ENCODE peak calls at places on chromosomes 6 and 20, in seven cellular contexts. H is astrocyte, P is body of pancreas, Z is mesenchymal stem cell, Q is heart right ventricle, Y is esophagus muscularis mucosa, A is Peyer's patch. O is an unnamed sample.

GRCh38 chr6:79602859-79603258 is 28.3 kb upstream of the SH3BGRL2 start:
- DNase-seq in H (no peak), P (no peak), Z (no peak), Q (no peak), Y (no peak), A (no peak), O (no peak)

GRCh38 chr20:35673884-35674283 is 9.2 kb upstream of the CPNE1 start:
- DNase-seq in H (no peak), P (no peak), Z (no peak), Q (no peak), Y (peak; percentile 57), A (peak; percentile 21), O (no peak)

GRCh38 chr20:51403465-51404220 is 138.9 kb downstream of the NFATC2 start:
- DNase-seq in H (no peak), P (no peak), Z (no peak), Q (no peak), Y (no peak), A (no peak), O (no peak)

GRCh38 chr6:71194730-71195129 is 93.9 kb upstream of the OGFRL1 start:
- DNase-seq in H (peak; percentile 80), P (no peak), Z (peak; percentile 48), Q (no peak), Y (no peak), A (no peak), O (no peak)

GRCh38 chr6:100257661-100258395 is 206.9 kb downstream of the SIM1 start:
- DNase-seq in H (peak; percentile 68), P (no peak), Z (peak; percentile 84), Q (no peak), Y (no peak), A (no peak), O (no peak)

GRCh38 chr6:163183791-163184190 is 230.7 kb upstream of the QKI start:
- DNase-seq in H (peak; percentile 60), P (no peak), Z (no peak), Q (no peak), Y (no peak), A (no peak), O (no peak)

GRCh38 chr6:128655978-128656498 is 135.6 kb upstream of the PTPRK start:
- DNase-seq in H (peak; percentile 96), P (no peak), Z (peak; percentile 92), Q (no peak), Y (no peak), A (no peak), O (no peak)

GRCh38 chr6:168121308-168121665 is 42.3 kb upstream of the FRMD1 start:
- DNase-seq in H (no peak), P (no peak), Z (no peak), Q (no peak), Y (no peak), A (peak; percentile 24), O (no peak)

GRCh38 chr6:125511809-125512341 is 210.1 kb upstream of the HDDC2 start:
- DNase-seq in H (peak; percentile 12), P (peak; percentile 22), Z (peak; percentile 53), Q (no peak), Y (no peak), A (no peak), O (no peak)

GRCh38 chr6:147132889-147133288 is 71.3 kb upstream of the STXBP5 start:
- DNase-seq in H (peak; percentile 74), P (no peak), Z (no peak), Q (no peak), Y (no peak), A (no peak), O (no peak)

GRCh38 chr6:11298651-11299420 is 66.4 kb upstream of the NEDD9 start:
- DNase-seq in H (peak; percentile 13), P (peak; percentile 53), Z (no peak), Q (no peak), Y (no peak), A (no peak), O (no peak)

DNA sequence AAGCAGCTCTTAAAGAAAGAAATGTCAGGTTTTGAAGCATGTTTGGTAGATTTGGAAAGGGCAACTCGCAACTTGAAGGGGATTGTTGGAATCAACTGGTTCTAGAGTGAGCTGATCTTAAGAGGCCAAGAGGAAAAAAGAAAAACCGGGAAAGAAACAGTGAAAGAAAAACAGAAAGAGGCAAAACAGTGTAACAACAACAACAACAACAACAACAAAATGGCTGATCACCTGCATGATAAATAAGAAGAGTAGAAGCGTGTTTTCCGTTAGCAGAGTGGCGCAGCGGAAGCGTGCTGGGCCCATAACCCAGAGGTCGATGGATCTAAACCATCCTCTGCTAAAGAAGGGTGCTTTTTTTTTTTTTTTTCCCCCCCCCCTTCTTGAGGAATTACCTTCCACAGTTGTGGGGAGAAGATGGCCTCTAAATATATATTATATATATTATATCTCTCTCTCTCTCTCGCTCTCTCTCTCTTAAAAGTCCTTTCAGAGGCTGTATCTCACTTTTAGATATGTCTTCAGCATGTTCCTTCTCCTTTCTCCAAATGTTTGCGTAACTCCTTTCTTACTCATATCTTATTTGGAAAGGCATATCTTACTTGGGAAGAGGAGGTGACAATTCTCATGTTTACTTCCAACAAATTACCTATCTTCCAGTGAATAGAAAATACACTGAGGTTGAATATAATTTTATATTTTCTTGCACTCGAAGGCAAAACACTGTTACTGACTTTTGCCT is 134.4 kb downstream of the OR2B2 start:
- DNase-seq in H (no peak), P (no peak), Z (no peak), Q (no peak), Y (no peak), A (no peak), O (no peak)
- H3K27ac ChIP-seq in H (no peak overlapping the region), P (no peak overlapping the region), Z (no peak overlapping the region), Q (no peak overlapping the region), Y (no peak overlapping the region), A (no peak overlapping the region), O (no peak overlapping the region)

DNA sequence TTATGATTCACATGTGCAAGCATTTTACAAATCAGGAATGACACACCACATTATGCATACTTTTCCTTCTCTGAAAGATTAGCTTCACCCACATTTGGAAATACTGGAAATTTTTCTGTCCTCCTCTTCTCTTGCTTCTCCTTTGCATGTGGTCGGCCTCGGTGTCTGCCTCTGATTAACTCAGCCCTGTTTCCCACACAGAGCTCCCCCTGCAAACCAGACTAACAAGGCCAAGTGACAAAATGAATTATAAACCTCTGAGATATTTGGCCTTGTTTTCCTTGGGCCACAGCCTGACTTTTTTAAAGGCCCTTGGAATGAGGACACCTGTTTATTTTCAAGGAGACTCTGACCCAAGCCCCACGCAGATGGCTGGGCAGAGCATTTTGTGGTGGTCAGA is 9.0 kb upstream of the CCN6 start:
- DNase-seq in H (peak; percentile 99), P (no peak), Z (peak; percentile 59), Q (no peak), Y (no peak), A (no peak), O (no peak)
- H3K27ac ChIP-seq in H (peak overlapping the region; percentile 89), P (peak overlapping the region; percentile 23), Z (peak overlapping the region; percentile 20), Q (no peak overlapping the region), Y (no peak overlapping the region), A (no peak overlapping the region), O (no peak overlapping the region)

GRCh38 chr6:42727627-42728026 is 5.2 kb upstream of the PRPH2 start:
- DNase-seq in H (no peak), P (no peak), Z (no peak), Q (no peak), Y (no peak), A (no peak), O (no peak)
- H3K27ac ChIP-seq in H (no peak overlapping the region), P (no peak overlapping the region), Z (no peak overlapping the region), Q (peak overlapping the region; percentile 79), Y (peak overlapping the region; percentile 89), A (peak overlapping the region; percentile 75), O (no peak overlapping the region)

GRCh38 chr6:111972714-111973678 is 80.9 kb upstream of the CCN6 start:
- DNase-seq in H (peak; percentile 98), P (no peak), Z (peak; percentile 97), Q (peak; percentile 27), Y (peak; percentile 92), A (peak; percentile 66), O (peak; percentile 39)

GRCh38 chr6:111973897-111974639 is 79.8 kb upstream of the CCN6 start:
- DNase-seq in H (peak; percentile 82), P (no peak), Z (peak; percentile 83), Q (no peak), Y (no peak), A (no peak), O (no peak)

GRCh38 chr6:111971181-111971829 is 82.6 kb upstream of the CCN6 start:
- DNase-seq in H (no peak), P (no peak), Z (peak; percentile 20), Q (no peak), Y (no peak), A (no peak), O (no peak)

GRCh38 chr6:111975501-111975900 is 78.4 kb upstream of the CCN6 start:
- DNase-seq in H (no peak), P (no peak), Z (no peak), Q (no peak), Y (peak; percentile 53), A (no peak), O (no peak)

DNA sequence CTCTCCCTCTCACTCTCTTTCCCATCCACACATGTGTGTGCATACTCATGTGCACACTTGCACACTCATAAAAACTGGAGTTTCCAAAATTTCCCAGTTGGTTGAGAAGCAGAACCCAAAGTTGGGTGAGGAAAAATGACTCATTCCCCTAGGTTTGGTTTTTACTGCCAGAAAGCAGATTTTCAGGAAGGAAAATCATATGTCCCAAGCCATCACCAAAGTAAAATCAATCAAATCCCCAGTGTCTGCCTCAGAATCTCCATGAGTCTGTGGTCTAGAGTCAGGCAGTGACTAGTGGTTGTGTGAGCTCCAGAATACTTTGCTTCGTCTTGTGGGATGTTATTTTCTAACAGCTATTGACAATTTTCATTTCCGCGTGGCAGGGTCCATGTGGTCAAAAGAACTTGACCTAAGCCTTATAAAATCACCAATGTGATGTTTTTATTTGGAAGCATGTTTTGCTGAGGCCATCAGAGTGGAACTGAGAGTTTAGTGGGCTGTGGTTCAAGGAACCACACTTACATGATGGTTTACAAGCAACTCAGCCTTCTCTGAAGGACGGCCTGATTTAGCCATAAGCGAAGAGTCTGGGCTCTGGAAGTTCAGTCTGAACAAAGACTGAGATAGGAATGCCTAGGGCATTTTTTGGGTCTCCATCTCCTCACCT is 81.9 kb upstream of the CCN6 start:
- DNase-seq in H (peak; percentile 70), P (no peak), Z (peak; percentile 56), Q (no peak), Y (no peak), A (no peak), O (no peak)
- H3K27ac ChIP-seq in H (peak overlapping the region; percentile 99), P (no peak overlapping the region), Z (peak overlapping the region; percentile 36), Q (peak overlapping the region; percentile 55), Y (peak overlapping the region; percentile 68), A (no peak overlapping the region), O (peak overlapping the region; percentile 17)

GRCh38 chr6:113882341-113882740 is 25.2 kb downstream of the MARCKS start:
- DNase-seq in H (no peak), P (no peak), Z (no peak), Q (no peak), Y (no peak), A (no peak), O (no peak)
- H3K27ac ChIP-seq in H (no peak overlapping the region), P (no peak overlapping the region), Z (no peak overlapping the region), Q (no peak overlapping the region), Y (no peak overlapping the region), A (no peak overlapping the region), O (no peak overlapping the region)

DNA sequence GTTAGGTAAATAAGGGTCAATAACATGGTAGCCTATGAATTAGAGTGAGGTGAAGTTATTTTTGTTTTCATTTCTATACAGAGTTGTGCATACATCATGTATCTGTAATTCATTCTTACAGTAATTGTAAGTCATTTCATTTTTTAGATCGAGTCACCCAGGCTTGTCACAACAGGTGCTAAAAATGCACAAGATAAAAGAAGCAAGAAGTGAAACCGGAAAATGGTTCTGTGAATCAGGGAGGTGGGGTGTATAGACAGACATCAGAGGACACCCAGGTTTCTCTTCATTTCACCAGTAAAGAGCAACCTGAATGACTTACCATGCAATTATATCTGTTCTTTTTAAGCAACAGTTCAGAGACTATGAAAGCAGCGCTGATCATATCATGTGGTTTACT is 27.6 kb upstream of the TBC1D7 start:
- DNase-seq in H (no peak), P (no peak), Z (no peak), Q (no peak), Y (no peak), A (no peak), O (no peak)
- H3K27ac ChIP-seq in H (peak overlapping the region; percentile 87), P (no peak overlapping the region), Z (peak overlapping the region; percentile 92), Q (no peak overlapping the region), Y (peak overlapping the region; percentile 52), A (peak overlapping the region; percentile 81), O (no peak overlapping the region)